ENCODE peak calls at places on chromosome 11, in eight cellular contexts. R is fibroblast of lung; A is aorta; E is activated naive CD8-positive, alpha-beta T cell treated with anti-CD3 and anti-CD28 coated beads, Interleukin-2, amount 50 U/mL, for 24 hours; C is GOT3; U is retina; Q is COR-L47; Z is HT1080. K is an unnamed sample.

GRCh38 chr11:115501895-115502589 is 2.2 kb downstream of the CADM1 start:
- DNase-seq in R (peak), Q (peak), U (peak), E (no peak), Z (no peak), A (no peak), C (no peak), K (no peak)

GRCh38 chr11:91859666-91860065 is 365.0 kb upstream of the FAT3 start:
- DNase-seq in C (no peak), A (no peak), U (no peak), E (no peak), Q (no peak), Z (no peak), R (no peak), K (no peak)

GRCh38 chr11:34654491-34655334 is 33.8 kb downstream of the EHF start:
- DNase-seq in Z (peak), E (no peak), U (no peak), Q (peak), A (no peak), R (peak), C (no peak), K (no peak)

GRCh38 chr11:386483-386882 is 7.5 kb upstream of the PKP3 start:
- DNase-seq in C (no peak), U (no peak), Q (no peak), A (no peak), E (no peak), R (no peak), Z (no peak), K (no peak)

GRCh38 chr11:124977006-124977405 is 23.0 kb downstream of the CCDC15 start:
- DNase-seq in E (no peak), C (no peak), Q (no peak), R (no peak), A (no peak), U (no peak), Z (no peak), K (no peak)

GRCh38 chr11:75768112-75768908 is at the start of gene DGAT2:
- DNase-seq in Q (peak), A (peak), U (peak), C (no peak), R (peak), E (peak), Z (peak), K (peak)

GRCh38 chr11:87307101-87307500 is 269.4 kb downstream of the TMEM135 start:
- DNase-seq in Q (no peak), A (no peak), U (no peak), Z (no peak), C (no peak), E (no peak), R (no peak), K (no peak)

GRCh38 chr11:69659591-69659990 is 15.6 kb downstream of the LTO1 start:
- DNase-seq in R (no peak), Q (no peak), C (no peak), E (no peak), Z (no peak), U (no peak), A (peak), K (peak)

GRCh38 chr11:35235944-35236666 is 97.1 kb downstream of the CD44 start:
- DNase-seq in C (no peak), U (no peak), Q (no peak), R (peak), A (no peak), E (peak), Z (peak), K (no peak)

GRCh38 chr11:36056160-36056751 is 112.4 kb downstream of the LDLRAD3 start:
- DNase-seq in C (no peak), U (peak), R (no peak), Z (peak), Q (peak), A (no peak), E (no peak), K (peak)

GRCh38 chr11:82747471-82747870 is 13.8 kb upstream of the FAM181B start:
- DNase-seq in C (no peak), R (no peak), Q (no peak), A (no peak), E (no peak), Z (no peak), U (no peak), K (no peak)

GRCh38 chr11:20669833-20670684 is 673 bp downstream of the NELL1 start:
- DNase-seq in U (peak), A (no peak), Z (no peak), C (no peak), E (no peak), Q (no peak), R (no peak), K (peak)

GRCh38 chr11:17171342-17171741 is 36.4 kb downstream of the PIK3C2A start:
- DNase-seq in U (no peak), R (peak), E (no peak), A (no peak), C (no peak), Z (no peak), Q (no peak), K (no peak)

GRCh38 chr11:133659542-133660201 is 127.4 kb upstream of the OPCML start:
- DNase-seq in C (no peak), Q (no peak), Z (no peak), A (no peak), R (no peak), U (no peak), E (no peak), K (no peak)

GRCh38 chr11:30853470-30853869 is 267.3 kb upstream of the MPPED2 start:
- DNase-seq in E (no peak), Z (no peak), U (no peak), C (no peak), A (no peak), Q (no peak), R (no peak), K (no peak)

GRCh38 chr11:79430280-79430679 is 10.6 kb downstream of the TENM4 start:
- DNase-seq in Z (no peak), E (no peak), R (no peak), C (no peak), Q (no peak), U (no peak), A (no peak), K (no peak)

GRCh38 chr11:60924110-60924905 is at the start of gene TMEM132A:
- DNase-seq in U (peak), E (peak), Q (peak), A (peak), C (no peak), R (peak), Z (peak), K (peak)

GRCh38 chr11:133541331-133542095 is 9.2 kb upstream of the OPCML start:
- DNase-seq in Z (peak), E (no peak), Q (no peak), U (peak), A (no peak), C (no peak), R (no peak), K (no peak)

GRCh38 chr11:119028346-119029068 is 2.2 kb downstream of the SLC37A4 start:
- DNase-seq in U (no peak), C (no peak), R (no peak), E (no peak), Z (no peak), A (no peak), Q (no peak), K (no peak)

GRCh38 chr11:279966-280761 is 2.0 kb downstream of the NLRP6 start:
- DNase-seq in E (peak), R (peak), Z (no peak), C (no peak), U (peak), Q (no peak), A (peak), K (peak)

GRCh38 chr11:69839516-69839915 is 20.3 kb upstream of the FGF3 start:
- DNase-seq in R (no peak), C (no peak), U (no peak), Q (no peak), A (no peak), Z (no peak), E (no peak), K (peak)

GRCh38 chr11:38006466-38006865 is 1408.4 kb upstream of the RAG2 start:
- DNase-seq in Z (no peak), C (no peak), Q (no peak), E (no peak), U (no peak), A (no peak), R (peak), K (no peak)

GRCh38 chr11:6735306-6735705 is 36.5 kb downstream of the OR2AG2 start:
- DNase-seq in E (no peak), Q (no peak), U (no peak), A (no peak), Z (peak), R (peak), C (no peak), K (no peak)

GRCh38 chr11:48177661-48178060 is 38.9 kb upstream of the OR4B1 start:
- DNase-seq in Q (no peak), Z (no peak), U (no peak), R (no peak), C (no peak), E (no peak), A (no peak), K (no peak)

GRCh38 chr11:111414267-111414931 is 35.3 kb upstream of the POU2AF1 start:
- DNase-seq in R (no peak), U (no peak), C (no peak), Q (no peak), Z (no peak), A (no peak), E (peak), K (no peak)

GRCh38 chr11:116698080-116698479 is 74.7 kb downstream of the BUD13 start:
- DNase-seq in A (no peak), Z (no peak), U (no peak), C (no peak), R (no peak), E (no peak), Q (no peak), K (no peak)

GRCh38 chr11:78226684-78227680 is 38.3 kb downstream of the USP35 start:
- DNase-seq in Z (no peak), R (no peak), E (no peak), Q (no peak), C (no peak), A (no peak), U (no peak), K (no peak)

GRCh38 chr11:95897731-95898130 is 26.2 kb downstream of the MTMR2 start:
- DNase-seq in R (peak), E (no peak), Q (no peak), Z (no peak), U (no peak), C (no peak), A (peak), K (no peak)

GRCh38 chr11:61120865-61121831 is 18.9 kb downstream of the CD5 start:
- DNase-seq in U (peak), A (peak), Z (no peak), E (no peak), Q (no peak), R (peak), C (no peak), K (peak)

GRCh38 chr11:130269544-130269943 is 45.2 kb downstream of the ZBTB44 start:
- DNase-seq in Q (no peak), Z (no peak), E (no peak), C (no peak), A (no peak), U (no peak), R (no peak), K (no peak)